ENCODE peak calls at places on chromosomes 3 and 15, in four cellular contexts. T, N, K and J are unnamed samples.

GRCh38 chr3:9248232-9249191 is 934 bp downstream of the SRGAP3 start:
- DNase-seq in N (no peak), K (no peak), T (no peak), J (no peak)

GRCh38 chr15:100665570-100665969 is 63.2 kb downstream of the ASB7 start:
- DNase-seq in K (no peak), T (no peak), N (peak; percentile 22), J (no peak)

GRCh38 chr15:80309769-80310384 is 57.9 kb upstream of the CTXND1 start:
- DNase-seq in K (peak; percentile 18), N (peak; percentile 49), T (no peak), J (peak; percentile 2)

GRCh38 chr3:171328419-171329082 is 131.7 kb downstream of the TNIK start:
- DNase-seq in N (peak; percentile 41), T (no peak), K (no peak), J (no peak)

GRCh38 chr15:42723068-42723467 is 13.9 kb downstream of the CDAN1 start:
- DNase-seq in N (peak; percentile 10), T (no peak), K (no peak), J (no peak)

GRCh38 chr3:89025185-89025584 is 82.2 kb upstream of the EPHA3 start:
- DNase-seq in N (no peak), K (peak; percentile 51), T (no peak), J (peak; percentile 59)

GRCh38 chr3:98884675-98885371 is 16.7 kb downstream of the DCBLD2 start:
- DNase-seq in T (no peak), K (no peak), N (peak; percentile 62), J (no peak)

GRCh38 chr15:99495430-99496301 is 70.1 kb upstream of the MEF2A start:
- DNase-seq in T (no peak), N (no peak), K (no peak), J (no peak)

GRCh38 chr3:177935008-177935407 is 601.2 kb upstream of the KCNMB2 start:
- DNase-seq in T (no peak), K (no peak), N (no peak), J (no peak)

GRCh38 chr3:135531996-135532395 is 433.5 kb upstream of the PPP2R3A start:
- DNase-seq in N (no peak), T (no peak), K (no peak), J (no peak)

GRCh38 chr3:55538158-55538557 is 51.1 kb upstream of the WNT5A start:
- DNase-seq in N (no peak), K (no peak), T (no peak), J (no peak)

GRCh38 chr3:14598143-14598569 is 53.4 kb upstream of the CCDC174 start:
- DNase-seq in T (peak; percentile 26), K (peak; percentile 12), N (peak; percentile 50), J (no peak)

GRCh38 chr3:23806322-23807160 is 786 bp downstream of the UBE2E1 start:
- DNase-seq in K (no peak), N (no peak), T (peak; percentile 36), J (no peak)

GRCh38 chr3:186166036-186166435 is 57.1 kb upstream of the ETV5 start:
- DNase-seq in T (no peak), K (no peak), N (no peak), J (no peak)

GRCh38 chr3:187919018-187919417 is 173.8 kb upstream of the BCL6 start:
- DNase-seq in N (no peak), K (no peak), T (no peak), J (no peak)

GRCh38 chr3:171416061-171416460 is 44.1 kb downstream of the TNIK start:
- DNase-seq in N (peak; percentile 47), T (no peak), K (no peak), J (no peak)

GRCh38 chr3:122358633-122359032 is 24.4 kb downstream of the MIX23 start:
- DNase-seq in K (no peak), N (no peak), T (no peak), J (no peak)

GRCh38 chr15:61726166-61726565 is 334.1 kb downstream of the VPS13C start:
- DNase-seq in N (no peak), K (no peak), T (no peak), J (no peak)

GRCh38 chr3:112644453-112644852 is 3.5 kb upstream of the CCDC80 start:
- DNase-seq in K (no peak), N (no peak), T (no peak), J (no peak)

GRCh38 chr3:129859272-129859671 is 34.2 kb downstream of the TMCC1 start:
- DNase-seq in K (no peak), T (no peak), N (no peak), J (no peak)

GRCh38 chr3:120982608-120983320 is 74.8 kb downstream of the STXBP5L start:
- DNase-seq in K (no peak), T (no peak), N (no peak), J (no peak)

GRCh38 chr3:4824948-4825325 is 154.3 kb upstream of the BHLHE40 start:
- DNase-seq in T (no peak), K (peak; percentile 22), N (peak; percentile 85), J (no peak)

GRCh38 chr3:66542153-66542552 is 41.3 kb upstream of the LRIG1 start:
- DNase-seq in K (no peak), N (no peak), T (no peak), J (no peak)

GRCh38 chr3:5585085-5585484 is 397.6 kb downstream of the EDEM1 start:
- DNase-seq in K (no peak), T (no peak), N (no peak), J (no peak)

GRCh38 chr15:82045892-82046667 is at the start of gene MEX3B:
- DNase-seq in T (peak; percentile 94), K (peak; percentile 98), N (peak; percentile 98), J (peak; percentile 95)

GRCh38 chr3:123620338-123620737 is 35.5 kb upstream of the HACD2 start:
- DNase-seq in K (peak; percentile 20), N (no peak), T (no peak), J (no peak)

GRCh38 chr3:69172058-69172457 is 49.7 kb upstream of the LMOD3 start:
- DNase-seq in N (no peak), K (no peak), T (no peak), J (no peak)

DNA sequence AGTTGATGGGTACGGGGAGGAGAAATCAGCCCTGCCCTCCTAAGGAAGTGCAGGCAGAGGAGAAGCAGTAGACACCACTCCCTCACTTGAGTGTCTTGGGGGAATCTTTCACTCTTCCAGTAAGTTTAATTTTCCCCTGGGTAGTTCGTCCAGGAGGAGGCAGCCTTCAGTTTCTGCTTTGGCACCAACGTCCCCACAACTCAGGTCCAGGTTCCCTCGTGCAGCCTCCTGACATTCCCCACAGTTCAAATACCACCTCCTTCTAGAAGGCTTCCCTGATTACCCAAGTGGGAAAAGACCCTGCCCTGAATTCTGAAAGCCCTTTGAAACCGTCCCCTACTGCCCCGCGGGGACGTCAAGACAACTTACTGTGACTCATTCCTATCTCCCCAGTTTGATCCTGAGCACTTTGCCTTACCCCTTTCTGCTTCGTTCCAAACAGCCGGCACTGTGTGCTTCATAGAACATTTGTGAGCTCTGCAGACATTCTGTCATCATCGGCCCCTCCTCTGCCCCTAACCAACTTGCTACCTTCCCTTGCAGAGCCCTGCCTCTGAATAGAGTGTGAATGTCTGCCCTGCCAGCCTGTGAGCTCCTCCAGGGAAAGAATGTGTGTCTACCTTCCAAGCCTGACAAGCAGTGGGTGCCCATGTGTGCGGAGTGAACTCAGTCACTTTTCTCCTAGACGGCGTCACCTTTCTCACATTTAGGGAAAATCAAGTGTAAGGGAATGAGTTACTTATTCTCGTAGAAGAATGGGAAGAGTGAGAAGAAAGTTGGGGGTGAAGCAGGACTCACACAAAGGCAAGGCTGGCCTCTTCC is 14.5 kb upstream of the SRP14 start:
- DNase-seq in K (no peak), N (no peak), T (no peak), J (no peak)
- TF ChIP-seq CTCF in K (no peak), N (no peak), T (no peak), J (no peak)

GRCh38 chr3:30605005-30605404 is 1.4 kb upstream of the TGFBR2 start:
- DNase-seq in N (no peak), K (no peak), T (no peak), J (no peak)

GRCh38 chr3:30604566-30604965 is 1.8 kb upstream of the TGFBR2 start:
- DNase-seq in K (no peak), T (no peak), N (no peak), J (no peak)

GRCh38 chr3:30605706-30606300 is 598 bp upstream of the TGFBR2 start:
- DNase-seq in T (no peak), N (no peak), K (no peak), J (no peak)

GRCh38 chr3:30607032-30607833 is 832 bp downstream of the TGFBR2 start:
- DNase-seq in K (no peak), N (peak; percentile 59), T (peak; percentile 73), J (no peak)

DNA sequence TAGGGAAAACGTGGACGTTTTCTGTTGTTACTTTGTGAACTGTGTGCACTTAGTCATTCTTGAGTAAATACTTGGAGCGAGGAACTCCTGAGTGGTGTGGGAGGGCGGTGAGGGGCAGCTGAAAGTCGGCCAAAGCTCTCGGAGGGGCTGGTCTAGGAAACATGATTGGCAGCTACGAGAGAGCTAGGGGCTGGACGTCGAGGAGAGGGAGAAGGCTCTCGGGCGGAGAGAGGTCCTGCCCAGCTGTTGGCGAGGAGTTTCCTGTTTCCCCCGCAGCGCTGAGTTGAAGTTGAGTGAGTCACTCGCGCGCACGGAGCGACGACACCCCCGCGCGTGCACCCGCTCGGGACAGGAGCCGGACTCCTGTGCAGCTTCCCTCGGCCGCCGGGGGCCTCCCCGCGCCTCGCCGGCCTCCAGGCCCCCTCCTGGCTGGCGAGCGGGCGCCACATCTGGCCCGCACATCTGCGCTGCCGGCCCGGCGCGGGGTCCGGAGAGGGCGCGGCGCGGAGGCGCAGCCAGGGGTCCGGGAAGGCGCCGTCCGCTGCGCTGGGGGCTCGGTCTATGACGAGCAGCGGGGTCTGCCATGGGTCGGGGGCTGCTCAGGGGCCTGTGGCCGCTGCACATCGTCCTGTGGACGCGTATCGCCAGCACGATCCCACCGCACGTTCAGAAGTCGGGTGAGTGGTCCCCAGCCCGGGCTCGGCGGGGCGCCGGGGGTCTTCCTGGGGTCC is at the start of gene TGFBR2:
- DNase-seq in K (peak; percentile 100), T (peak; percentile 92), N (peak; percentile 100), J (peak; percentile 95)
- TF ChIP-seq CTCF in K (peak; percentile 2), T (no peak), N (no peak), J (no peak)

DNA sequence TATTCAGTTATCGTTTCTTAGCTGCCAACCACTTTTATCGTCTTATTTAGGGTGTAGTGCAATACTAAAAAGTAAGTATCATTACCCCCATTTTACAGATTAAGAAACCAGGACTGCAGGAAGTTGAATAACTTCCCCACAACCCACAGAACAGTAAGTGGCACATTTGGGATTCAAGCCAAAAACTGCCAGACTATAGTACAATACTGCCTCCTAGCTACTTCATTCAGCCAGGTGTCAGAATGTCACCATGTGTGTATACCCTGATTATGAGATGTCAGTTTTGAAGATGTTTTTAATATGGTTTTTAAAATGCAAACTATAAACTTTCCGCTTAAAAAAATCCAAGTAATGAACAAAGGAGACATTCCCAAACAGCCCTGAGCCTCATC is 74.2 kb upstream of the PROK2 start:
- DNase-seq in K (no peak), T (peak; percentile 27), N (peak; percentile 21), J (no peak)
- TF ChIP-seq CTCF in K (no peak), T (no peak), N (no peak), J (no peak)

GRCh38 chr3:167874667-167875372 is 139.3 kb downstream of the SERPINI1 start:
- DNase-seq in T (no peak), K (no peak), N (no peak), J (no peak)
- TF ChIP-seq CTCF in T (no peak), K (no peak), N (no peak), J (no peak)

DNA sequence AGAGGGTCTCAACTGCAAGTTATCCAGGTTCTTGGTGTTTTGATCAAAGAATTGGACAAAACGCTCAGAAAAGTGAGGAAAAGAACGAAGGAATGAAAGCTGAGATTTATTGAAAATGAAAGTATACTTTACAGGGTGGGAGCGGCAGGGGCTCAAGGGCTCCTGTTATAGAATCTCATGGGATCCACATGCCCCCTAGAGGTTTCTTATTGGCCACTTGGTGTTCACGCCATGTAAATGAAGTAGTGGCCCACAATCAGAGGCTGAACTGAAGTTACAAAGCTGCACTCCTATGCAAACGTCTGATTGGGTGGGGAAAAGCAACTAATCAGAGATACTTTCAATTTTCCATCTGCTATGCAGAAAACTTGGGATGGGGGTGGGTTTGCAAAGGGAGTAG is 216.7 kb downstream of the PTPRG start:
- DNase-seq in K (no peak), T (no peak), N (no peak), J (no peak)
- TF ChIP-seq CTCF in K (no peak), T (no peak), N (no peak), J (no peak)